ENCODE peak calls at places on chromosomes 13 and 19, in six cellular contexts. V is foreskin fibroblast; Z is CD4-positive, alpha-beta T cell; B is GM10248; L is epithelial cell of esophagus; C is glutamatergic neuron. I is an unnamed sample.

GRCh38 chr13:34913040-34913439 is 29.0 kb upstream of the NBEA start:
- DNase-seq in B (no peak), L (peak; percentile 41), C (no peak), V (no peak), Z (no peak), I (no peak)

GRCh38 chr19:4557186-4557970 is 2.1 kb downstream of the SEMA6B start:
- DNase-seq in B (no peak), C (no peak), V (no peak), L (no peak), Z (peak; percentile 10), I (peak; percentile 54)

GRCh38 chr19:19297759-19298158 is 22.6 kb downstream of the SUGP1 start:
- DNase-seq in C (no peak), B (no peak), V (no peak), L (no peak), Z (no peak), I (no peak)

GRCh38 chr19:44692379-44692721 is 6.6 kb upstream of the CEACAM16 start:
- DNase-seq in B (no peak), V (no peak), L (no peak), C (no peak), Z (no peak), I (no peak)

GRCh38 chr13:101982903-101983302 is 418.9 kb downstream of the FGF14 start:
- DNase-seq in L (no peak), V (no peak), Z (no peak), C (no peak), B (no peak), I (no peak)

GRCh38 chr13:43784491-43784890 is 2.3 kb downstream of the ENOX1 start:
- DNase-seq in B (no peak), Z (no peak), L (no peak), V (no peak), C (no peak), I (no peak)

GRCh38 chr13:77437267-77437666 is 98.2 kb upstream of the SCEL start:
- DNase-seq in L (no peak), V (no peak), C (no peak), B (no peak), Z (no peak), I (no peak)

GRCh38 chr13:70108276-70108845 is at the start of gene KLHL1:
- DNase-seq in C (peak; percentile 31), B (no peak), Z (no peak), V (no peak), L (no peak), I (no peak)

GRCh38 chr13:34303346-34303745 is 485.4 kb downstream of the RFC3 start:
- DNase-seq in V (no peak), B (no peak), C (no peak), Z (no peak), L (peak; percentile 96), I (no peak)

GRCh38 chr19:55312621-55313117 is 12.5 kb downstream of the TMEM150B start:
- DNase-seq in B (no peak), V (no peak), Z (no peak), C (peak; percentile 41), L (no peak), I (no peak)

GRCh38 chr19:12550951-12551832 is at the start of gene ZNF564:
- DNase-seq in L (peak; percentile 99), B (peak; percentile 98), Z (peak; percentile 84), V (peak; percentile 95), C (peak; percentile 90), I (peak; percentile 89)

DNA sequence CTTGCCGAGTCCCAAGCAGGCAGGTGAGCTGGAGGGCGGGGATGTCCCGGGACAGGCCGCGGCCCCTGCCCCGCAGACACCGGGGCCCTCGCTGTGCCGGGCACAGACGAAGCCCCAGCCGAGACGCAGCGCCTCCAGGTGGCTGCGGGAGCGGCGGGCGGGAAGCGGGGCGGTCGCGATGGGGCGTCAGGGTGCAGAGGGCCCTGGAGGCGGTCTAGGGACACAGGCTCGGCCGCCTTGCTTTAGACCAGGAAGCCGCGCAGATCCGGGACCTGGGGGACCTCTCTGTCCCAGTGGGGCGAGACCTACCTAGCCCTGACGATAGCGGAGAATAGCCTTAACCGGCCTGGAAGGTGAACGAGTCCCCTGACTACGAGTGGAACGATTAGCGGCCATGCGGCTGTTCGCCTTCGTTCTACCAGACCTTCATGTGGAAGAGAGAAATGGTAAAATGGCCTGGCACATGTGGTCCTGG is 4.2 kb upstream of the ZNF564 start:
- DNase-seq in Z (no peak), V (no peak), L (no peak), C (no peak), B (no peak), I (no peak)
- TF ChIP-seq CTCF in Z (no peak), V (no peak), L (no peak), C (no peak), B (no peak), I (no peak)

GRCh38 chr19:36973021-36973843 is 57.1 kb downstream of the ZNF568 start:
- DNase-seq in B (peak; percentile 51), C (peak; percentile 83), L (peak; percentile 81), V (peak; percentile 46), Z (peak; percentile 72), I (no peak)
- TF ChIP-seq CTCF in B (peak; percentile 84), C (peak; percentile 42), L (peak; percentile 90), V (peak; percentile 77), Z (peak; percentile 97), I (no peak)

GRCh38 chr19:16376649-16377048 is 52.0 kb downstream of the KLF2 start:
- DNase-seq in C (peak; percentile 56), V (no peak), Z (no peak), L (no peak), B (no peak), I (peak; percentile 14)
- TF ChIP-seq CTCF in C (peak; percentile 41), V (peak; percentile 29), Z (peak; percentile 28), L (peak; percentile 25), B (peak; percentile 33), I (peak; percentile 63)

GRCh38 chr19:33132425-33132824 is 511 bp downstream of the WDR88 start:
- DNase-seq in L (no peak), B (no peak), Z (no peak), C (no peak), V (no peak), I (peak; percentile 14)
- TF ChIP-seq CTCF in L (peak; percentile 23), B (peak; percentile 24), Z (no peak), C (peak; percentile 22), V (peak; percentile 16), I (peak; percentile 13)

GRCh38 chr19:11155373-11156120 is at the start of gene SPC24:
- DNase-seq in L (peak; percentile 98), V (peak; percentile 98), C (peak; percentile 95), B (peak; percentile 100), Z (peak; percentile 78), I (peak; percentile 92)
- TF ChIP-seq CTCF in L (no peak), V (no peak), C (no peak), B (no peak), Z (no peak), I (no peak)

GRCh38 chr19:43527860-43528622 is 1.0 kb upstream of the ETHE1 start:
- DNase-seq in B (no peak), Z (no peak), L (peak; percentile 37), V (no peak), C (no peak), I (no peak)

GRCh38 chr19:43524922-43525835 is 1.8 kb downstream of the ETHE1 start:
- DNase-seq in V (no peak), Z (peak; percentile 21), B (peak; percentile 63), L (peak; percentile 90), C (no peak), I (peak; percentile 83)

GRCh38 chr19:43525836-43526771 is 897 bp downstream of the ETHE1 start:
- DNase-seq in C (peak; percentile 36), V (no peak), L (peak; percentile 44), B (no peak), Z (peak; percentile 15), I (peak; percentile 48)

GRCh38 chr19:43522929-43523328 is 4.1 kb downstream of the ETHE1 start:
- DNase-seq in Z (no peak), C (no peak), V (no peak), L (peak; percentile 48), B (no peak), I (no peak)

GRCh38 chr19:43526884-43527859 is at the start of gene ETHE1:
- DNase-seq in B (peak; percentile 88), C (peak; percentile 93), Z (peak; percentile 64), L (peak; percentile 70), V (peak; percentile 58), I (peak; percentile 86)
- TF ChIP-seq CTCF in B (no peak), C (no peak), Z (no peak), L (no peak), V (no peak), I (no peak)

DNA sequence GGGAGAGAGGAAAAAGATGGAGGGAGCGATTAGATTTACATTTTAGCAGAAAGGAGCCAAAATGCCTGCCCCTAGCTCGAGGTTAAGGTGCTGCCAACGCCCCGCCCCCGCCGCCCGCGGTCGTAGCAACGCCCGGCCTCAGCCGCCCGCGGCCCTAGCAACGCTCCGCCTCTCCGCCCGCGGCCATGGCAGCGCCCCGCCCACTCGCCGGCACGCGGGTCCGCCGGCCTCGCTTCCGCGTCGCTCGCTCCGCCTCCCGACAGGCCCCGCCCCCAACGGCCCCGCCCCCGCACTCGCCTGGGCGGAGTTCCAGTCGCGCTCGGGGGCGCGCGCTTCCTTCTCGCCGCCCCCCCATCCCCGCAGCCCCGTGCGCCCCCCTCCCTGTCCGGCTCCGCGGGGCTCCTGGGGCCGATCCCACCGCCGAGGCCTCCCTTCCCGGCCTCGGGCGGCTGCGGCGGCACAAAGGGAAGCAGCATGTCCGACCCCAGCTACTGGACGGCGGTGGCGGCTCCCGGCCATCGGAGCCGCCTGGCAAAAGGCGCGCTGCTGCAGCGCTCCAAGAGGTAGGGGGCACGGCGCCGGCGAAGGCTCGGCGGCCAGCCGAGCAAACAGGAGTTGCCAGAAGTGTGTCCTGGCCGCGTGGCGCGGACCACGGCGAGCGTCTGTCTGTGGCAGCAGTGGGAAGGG is 20.3 kb downstream of the MAST3 start:
- DNase-seq in Z (peak; percentile 96), C (peak; percentile 97), L (peak; percentile 74), B (peak; percentile 100), V (peak; percentile 81), I (peak; percentile 90)
- TF ChIP-seq CTCF in Z (no peak), C (no peak), L (no peak), B (no peak), V (no peak), I (no peak)

GRCh38 chr19:13830761-13831481 is 35.7 kb downstream of the ZSWIM4 start:
- DNase-seq in V (no peak), B (no peak), L (peak; percentile 76), C (no peak), Z (no peak), I (no peak)

GRCh38 chr19:13834308-13834790 is 39.1 kb downstream of the ZSWIM4 start:
- DNase-seq in B (no peak), V (peak; percentile 60), C (no peak), Z (no peak), L (peak; percentile 91), I (no peak)

GRCh38 chr19:13832096-13832495 is 36.9 kb downstream of the ZSWIM4 start:
- DNase-seq in L (no peak), C (no peak), Z (no peak), B (no peak), V (no peak), I (no peak)

GRCh38 chr19:13833330-13834265 is 38.4 kb downstream of the ZSWIM4 start:
- DNase-seq in C (peak; percentile 94), Z (peak; percentile 91), B (peak; percentile 98), L (peak; percentile 85), V (peak; percentile 86), I (peak; percentile 94)

DNA sequence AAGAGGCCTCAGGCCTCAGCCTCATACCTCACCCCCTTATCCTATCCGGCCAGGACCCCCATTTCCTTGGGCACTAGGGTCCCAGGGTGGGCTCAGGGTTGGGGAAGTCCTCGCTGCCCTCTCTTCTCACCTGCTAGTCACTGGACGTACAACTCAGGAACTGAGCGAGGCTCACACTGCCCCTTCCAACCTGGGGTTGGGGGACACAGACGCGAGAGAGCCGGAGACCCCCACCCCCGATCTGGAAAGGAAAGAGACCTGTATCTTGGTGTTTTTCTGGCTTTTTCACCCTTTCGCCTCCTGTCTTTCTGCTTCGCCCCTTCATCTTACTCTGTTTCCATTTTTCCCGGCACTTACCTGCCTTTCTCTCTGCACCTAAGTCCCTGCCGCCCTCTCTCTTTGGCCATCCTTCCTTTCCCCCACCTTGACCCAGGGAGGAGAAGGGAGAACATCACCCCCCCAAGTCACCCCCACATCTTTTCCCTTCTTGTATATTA is 36.4 kb downstream of the ZSWIM4 start:
- DNase-seq in B (no peak), V (no peak), L (peak; percentile 53), Z (no peak), C (no peak), I (no peak)
- TF ChIP-seq CTCF in B (no peak), V (no peak), L (no peak), Z (no peak), C (no peak), I (no peak)